ENCODE peak calls at places on chromosomes 7 and 10, in ten cellular contexts. B is brain microvascular endothelial cell, M is heart right ventricle, X is HCT116, W is mammary epithelial cell, O is breast epithelium, Z is fibroblast of the aortic adventitia, E is lower lobe of right lung, G is cardiac fibroblast, H is psoas muscle. Q is an unnamed sample.
A peak's percentile ranks its signal among the peaks of the same experiment; 100 is the strongest.

GRCh38 chr10:132802048-132802447 is 16.1 kb upstream of the NKX6-2 start:
- DNase-seq in B (no peak), M (no peak), X (no peak), W (no peak), O (no peak), Z (no peak), E (no peak), G (no peak), H (no peak), Q (no peak)

GRCh38 chr7:137695942-137696341 is 150.8 kb downstream of the DGKI start:
- DNase-seq in B (no peak), M (no peak), X (no peak), W (no peak), O (no peak), Z (no peak), E (no peak), G (peak; percentile 56), H (no peak), Q (no peak)

GRCh38 chr10:31816318-31816717 is 112.3 kb downstream of the ARHGAP12 start:
- DNase-seq in B (peak; percentile 68), M (no peak), X (no peak), W (no peak), O (no peak), Z (peak; percentile 60), E (no peak), G (peak; percentile 74), H (no peak), Q (peak; percentile 44)

GRCh38 chr10:80588506-80589020 is 50.9 kb downstream of the SH2D4B start:
- DNase-seq in B (no peak), M (no peak), X (no peak), W (peak; percentile 25), O (no peak), Z (no peak), E (no peak), G (no peak), H (no peak), Q (no peak)

GRCh38 chr10:29113251-29113945 is 175.5 kb upstream of the LYZL1 start:
- DNase-seq in B (no peak), M (no peak), X (no peak), W (no peak), O (no peak), Z (peak; percentile 11), E (no peak), G (no peak), H (no peak), Q (no peak)

GRCh38 chr10:18162021-18162631 is 21.9 kb downstream of the CACNB2 start:
- DNase-seq in B (no peak), M (no peak), X (no peak), W (no peak), O (no peak), Z (no peak), E (no peak), G (no peak), H (no peak), Q (no peak)

GRCh38 chr7:106823631-106824030 is 41.5 kb upstream of the PIK3CG start:
- DNase-seq in B (no peak), M (no peak), X (peak; percentile 79), W (peak; percentile 97), O (no peak), Z (no peak), E (no peak), G (no peak), H (no peak), Q (no peak)

GRCh38 chr10:79284158-79284871 is 63.0 kb upstream of the PPIF start:
- DNase-seq in B (no peak), M (no peak), X (no peak), W (no peak), O (no peak), Z (no peak), E (no peak), G (no peak), H (no peak), Q (no peak)

GRCh38 chr7:102279537-102280400 is 6.9 kb upstream of the SH2B2 start:
- DNase-seq in B (no peak), M (peak; percentile 48), X (peak; percentile 27), W (peak; percentile 15), O (no peak), Z (peak; percentile 43), E (no peak), G (peak; percentile 55), H (peak; percentile 80), Q (peak; percentile 62)

GRCh38 chr7:95549818-95550529 is 46.3 kb downstream of the PDK4 start:
- DNase-seq in B (peak; percentile 95), M (peak; percentile 77), X (peak; percentile 51), W (peak; percentile 86), O (peak; percentile 86), Z (peak; percentile 31), E (peak; percentile 89), G (peak; percentile 93), H (peak; percentile 93), Q (peak; percentile 97)

DNA sequence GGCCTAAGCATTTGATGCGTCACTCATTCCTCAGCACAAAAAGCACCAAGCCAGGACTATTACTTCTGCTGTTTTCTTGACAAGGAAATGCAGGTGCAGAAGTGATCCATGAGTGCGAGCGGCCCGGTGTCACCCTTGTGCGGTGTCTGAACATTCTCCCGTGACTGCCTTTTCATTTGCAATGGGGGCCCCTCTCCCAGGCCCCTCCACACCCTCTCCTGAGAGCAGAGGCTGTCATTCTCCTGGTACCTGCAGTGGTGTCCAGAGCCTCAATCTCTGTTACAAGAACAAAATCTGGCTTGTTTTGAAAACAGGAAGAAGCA is 213.0 kb downstream of the DIP2C start:
- DNase-seq in B (no peak), M (no peak), X (no peak), W (no peak), O (no peak), Z (no peak), E (no peak), G (no peak), H (no peak), Q (no peak)
- H3K4me3 ChIP-seq in B (no peak overlapping the region), M (no peak overlapping the region), X (no peak overlapping the region), W (no peak overlapping the region), O (no peak overlapping the region), Z (no peak overlapping the region), E (no peak overlapping the region), G (no peak overlapping the region), H (no peak overlapping the region), Q (no peak overlapping the region)

GRCh38 chr10:48763403-48763802 is 78.7 kb downstream of the WDFY4 start:
- DNase-seq in B (no peak), M (no peak), X (no peak), W (no peak), O (no peak), Z (no peak), E (no peak), G (no peak), H (no peak), Q (no peak)

GRCh38 chr10:48765527-48765926 is 80.9 kb downstream of the WDFY4 start:
- DNase-seq in B (no peak), M (no peak), X (no peak), W (no peak), O (no peak), Z (no peak), E (no peak), G (no peak), H (no peak), Q (no peak)

GRCh38 chr10:48762104-48763042 is 77.7 kb downstream of the WDFY4 start:
- DNase-seq in B (no peak), M (no peak), X (no peak), W (no peak), O (no peak), Z (no peak), E (no peak), G (peak; percentile 5), H (no peak), Q (no peak)

GRCh38 chr10:48764486-48764885 is 79.8 kb downstream of the WDFY4 start:
- DNase-seq in B (no peak), M (no peak), X (no peak), W (no peak), O (no peak), Z (no peak), E (no peak), G (no peak), H (no peak), Q (no peak)

GRCh38 chr10:48765039-48765438 is 80.4 kb downstream of the WDFY4 start:
- DNase-seq in B (no peak), M (no peak), X (no peak), W (no peak), O (no peak), Z (no peak), E (no peak), G (no peak), H (no peak), Q (no peak)
- TF ChIP-seq CTCF in B (no peak), M (no peak), X (peak; percentile 14), W (peak; percentile 11), O (no peak), Z (no peak), E (no peak), G (no peak), H (no peak), Q (no peak)

DNA sequence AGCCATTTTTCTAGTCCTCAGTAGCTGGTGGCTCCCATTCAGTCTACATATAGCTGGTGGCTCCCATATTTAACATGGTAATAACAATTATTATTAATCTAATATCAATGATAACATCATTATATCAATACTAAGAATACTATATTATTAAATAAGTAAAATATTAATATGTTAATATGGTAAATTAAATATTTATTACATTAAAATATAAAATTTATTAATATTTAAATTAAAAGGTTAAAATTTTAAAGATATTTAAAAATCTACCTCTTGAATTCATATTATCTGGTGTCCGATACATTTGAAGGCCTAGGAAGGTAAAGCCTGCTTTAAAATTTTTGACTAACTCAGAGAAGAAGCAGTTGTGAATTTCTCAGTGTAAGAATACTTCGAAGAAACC is 69.8 kb downstream of the SPAG6 start:
- DNase-seq in B (no peak), M (no peak), X (no peak), W (no peak), O (no peak), Z (no peak), E (no peak), G (no peak), H (no peak), Q (no peak)
- H3K4me3 ChIP-seq in B (no peak overlapping the region), M (no peak overlapping the region), X (no peak overlapping the region), W (no peak overlapping the region), O (no peak overlapping the region), Z (no peak overlapping the region), E (no peak overlapping the region), G (no peak overlapping the region), H (no peak overlapping the region), Q (no peak overlapping the region)

GRCh38 chr10:114704720-114705119 is 46.6 kb upstream of the ABLIM1 start:
- DNase-seq in B (no peak), M (no peak), X (no peak), W (no peak), O (no peak), Z (no peak), E (no peak), G (no peak), H (no peak), Q (no peak)

GRCh38 chr10:114706458-114707055 is 48.5 kb upstream of the ABLIM1 start:
- DNase-seq in B (no peak), M (no peak), X (no peak), W (peak; percentile 48), O (no peak), Z (no peak), E (no peak), G (peak; percentile 40), H (no peak), Q (no peak)

GRCh38 chr10:114708084-114708483 is 50.0 kb upstream of the ABLIM1 start:
- DNase-seq in B (no peak), M (no peak), X (no peak), W (no peak), O (no peak), Z (no peak), E (no peak), G (no peak), H (no peak), Q (no peak)

GRCh38 chr10:114698271-114699185 is 40.5 kb upstream of the ABLIM1 start:
- DNase-seq in B (no peak), M (no peak), X (no peak), W (no peak), O (no peak), Z (no peak), E (no peak), G (no peak), H (no peak), Q (no peak)

GRCh38 chr10:114703377-114704125 is 45.5 kb upstream of the ABLIM1 start:
- DNase-seq in B (no peak), M (no peak), X (no peak), W (no peak), O (no peak), Z (no peak), E (no peak), G (peak; percentile 29), H (no peak), Q (peak; percentile 31)
- TF ChIP-seq CTCF in B (peak; percentile 77), M (peak; percentile 63), X (peak; percentile 88), W (peak; percentile 83), O (peak; percentile 59), Z (peak; percentile 54), E (peak; percentile 70), G (peak; percentile 51), H (peak; percentile 48), Q (peak; percentile 60)